ENCODE peak calls at places on chromosome 21, in six cellular contexts. U, H, M, O, V and W are unnamed samples.
A peak's percentile ranks its signal among the peaks of the same experiment; 100 is the strongest.

GRCh38 chr21:16587671-16588379 is 858.0 kb downstream of the USP25 start:
- DNase-seq in U (no peak), O (no peak), H (no peak), M (no peak), V (no peak), W (no peak)

GRCh38 chr21:16279658-16280581 is 550.1 kb downstream of the USP25 start:
- DNase-seq in H (peak; percentile 56), V (no peak), U (no peak), O (peak; percentile 75), M (no peak), W (no peak)

GRCh38 chr21:29654855-29655254 is 284.9 kb downstream of the GRIK1 start:
- DNase-seq in O (no peak), V (no peak), H (no peak), M (no peak), U (no peak), W (no peak)

GRCh38 chr21:33644383-33645074 is 2.2 kb downstream of the ITSN1 start:
- DNase-seq in V (no peak), M (no peak), U (no peak), O (no peak), H (peak; percentile 70), W (no peak)

GRCh38 chr21:34693192-34693810 is 24.5 kb downstream of the CLIC6 start:
- DNase-seq in H (peak; percentile 67), U (peak; percentile 67), O (peak; percentile 45), V (peak; percentile 6), M (no peak), W (peak; percentile 20)

GRCh38 chr21:41065539-41065938 is 102.4 kb upstream of the BACE2 start:
- DNase-seq in H (no peak), U (no peak), M (no peak), O (no peak), V (no peak), W (no peak)

GRCh38 chr21:45974073-45975016 is 7.2 kb upstream of the COL6A1 start:
- DNase-seq in M (peak; percentile 45), V (peak; percentile 39), U (no peak), H (peak; percentile 57), O (no peak), W (peak; percentile 79)

GRCh38 chr21:43829161-43829560 is 35.9 kb upstream of the AGPAT3 start:
- DNase-seq in O (no peak), V (no peak), M (no peak), H (no peak), U (no peak), W (no peak)

GRCh38 chr21:38669186-38669585 is 136.5 kb upstream of the ETS2 start:
- DNase-seq in V (no peak), H (no peak), U (no peak), O (no peak), M (no peak), W (no peak)